ENCODE peak calls at places on chromosomes 2 and 18, in four cellular contexts. J is stimulated activated CD4-positive, alpha-beta T cell treated with anti-CD3 and anti-CD28 coated beads, Interleukin-2, amount 100 ng/mL, for 48 hours; R is upper lobe of right lung; B is C1 segment of cervical spinal cord. I is an unnamed sample.

GRCh38 chr2:120470041-120470716 is 124.2 kb downstream of the INHBB start:
- DNase-seq in J (no peak), R (peak; percentile 91), B (no peak), I (peak; percentile 0)

GRCh38 chr2:119255760-119256573 is 32.3 kb downstream of the STEAP3 start:
- DNase-seq in J (no peak), R (no peak), B (no peak), I (no peak)

GRCh38 chr2:37890893-37891495 is 34.1 kb upstream of the RMDN2 start:
- DNase-seq in J (peak; percentile 72), R (peak; percentile 85), B (peak; percentile 7), I (peak; percentile 45)

GRCh38 chr2:33929467-33929866 is 330.4 kb upstream of the FAM98A start:
- DNase-seq in J (no peak), R (no peak), B (no peak), I (no peak)

GRCh38 chr18:48152549-48152948 is 222.1 kb upstream of the SMAD2 start:
- DNase-seq in J (no peak), R (no peak), B (no peak), I (no peak)

GRCh38 chr18:66682855-66683322 is 79.0 kb upstream of the CDH19 start:
- DNase-seq in J (no peak), R (no peak), B (no peak), I (no peak)

GRCh38 chr2:218887079-218887478 is 6.4 kb downstream of the WNT10A start:
- DNase-seq in J (no peak), R (no peak), B (no peak), I (no peak)

GRCh38 chr2:20428717-20429490 is 18.0 kb upstream of the RHOB start:
- DNase-seq in J (no peak), R (no peak), B (no peak), I (no peak)

GRCh38 chr2:218859556-218859993 is at the start of gene WNT6:
- DNase-seq in J (no peak), R (peak; percentile 66), B (no peak), I (no peak)

GRCh38 chr2:54979645-54980044 is 70.6 kb downstream of the RTN4 start:
- DNase-seq in J (no peak), R (no peak), B (no peak), I (no peak)

GRCh38 chr2:235083822-235084221 is 132.0 kb downstream of the SH3BP4 start:
- DNase-seq in J (no peak), R (no peak), B (no peak), I (no peak)

GRCh38 chr2:187552959-187553681 is 1.1 kb downstream of the TFPI start:
- DNase-seq in J (no peak), R (no peak), B (no peak), I (no peak)

GRCh38 chr2:163752252-163752651 is 16.4 kb upstream of the FIGN start:
- DNase-seq in J (no peak), R (no peak), B (no peak), I (no peak)

GRCh38 chr2:234788841-234789240 is 163.0 kb upstream of the SH3BP4 start:
- DNase-seq in J (no peak), R (no peak), B (no peak), I (no peak)

GRCh38 chr18:77007251-77007650 is 125.3 kb downstream of the MBP start:
- DNase-seq in J (no peak), R (peak; percentile 62), B (no peak), I (no peak)

GRCh38 chr2:240429872-240430491 is 5.5 kb upstream of the GPC1 start:
- DNase-seq in J (no peak), R (peak; percentile 46), B (no peak), I (no peak)

GRCh38 chr18:41761329-41762028 is 193.6 kb upstream of the PIK3C3 start:
- DNase-seq in J (no peak), R (no peak), B (no peak), I (no peak)

GRCh38 chr2:217621391-217621801 is 381.4 kb downstream of the TNS1 start:
- DNase-seq in J (no peak), R (no peak), B (no peak), I (no peak)

GRCh38 chr18:57427429-57428181 is 7.6 kb upstream of the ONECUT2 start:
- DNase-seq in J (no peak), R (no peak), B (no peak), I (no peak)

GRCh38 chr2:24672589-24672988 is 120.6 kb downstream of the PTRHD1 start:
- DNase-seq in J (peak; percentile 3), R (no peak), B (no peak), I (no peak)

GRCh38 chr18:63160172-63160995 is 159.2 kb downstream of the BCL2 start:
- DNase-seq in J (no peak), R (no peak), B (no peak), I (no peak)

GRCh38 chr2:14633031-14633430 is 514 bp downstream of the LRATD1 start:
- DNase-seq in J (no peak), R (peak; percentile 57), B (no peak), I (no peak)

GRCh38 chr2:28047698-28048097 is 157.2 kb downstream of the BABAM2 start:
- DNase-seq in J (no peak), R (no peak), B (no peak), I (no peak)

GRCh38 chr2:54632733-54633692 is 90.4 kb upstream of the EML6 start:
- DNase-seq in J (no peak), R (no peak), B (no peak), I (no peak)

GRCh38 chr2:84894131-84894586 is 11.3 kb upstream of the TMSB10 start:
- DNase-seq in J (no peak), R (no peak), B (no peak), I (no peak)

GRCh38 chr2:126795661-126796060 is 103.0 kb upstream of the TEX51 start:
- DNase-seq in J (no peak), R (peak; percentile 18), B (no peak), I (no peak)

GRCh38 chr2:31312898-31313297 is 78.9 kb downstream of the EHD3 start:
- DNase-seq in J (no peak), R (no peak), B (no peak), I (no peak)

GRCh38 chr18:79828258-79828657 is 30.5 kb downstream of the KCNG2 start:
- DNase-seq in J (no peak), R (no peak), B (no peak), I (no peak)